ENCODE peak calls at places on chromosomes 12 and 14, in ten cellular contexts. Q is epithelial cell of esophagus, A is mammary epithelial cell, D is foreskin fibroblast, P is astrocyte of the spinal cord, Z is left lung, C is pancreas, G is right lobe of liver, B is left ventricle myocardium inferior, J is SK-N-SH. I is an unnamed sample.

GRCh38 chr12:14988035-14988434 is 15.2 kb downstream of the PDE6H start:
- DNase-seq in A (no peak), C (no peak), Z (no peak), G (no peak), B (no peak), P (no peak), D (no peak), J (no peak), Q (no peak), I (no peak)

GRCh38 chr12:130456375-130457199 is 118.9 kb downstream of the PIWIL1 start:
- DNase-seq in B (peak; percentile 68), A (no peak), P (no peak), J (no peak), Z (peak; percentile 48), G (no peak), C (no peak), D (no peak), Q (no peak), I (peak; percentile 64)

GRCh38 chr14:100083706-100084105 is 18.5 kb downstream of the EVL start:
- DNase-seq in Q (peak; percentile 95), C (no peak), D (no peak), B (no peak), J (no peak), Z (no peak), A (peak; percentile 95), P (no peak), G (no peak), I (no peak)

GRCh38 chr12:125533434-125534029 is 468.3 kb downstream of the AACS start:
- DNase-seq in B (peak; percentile 17), Z (peak; percentile 73), D (no peak), Q (peak; percentile 14), C (peak; percentile 84), G (peak; percentile 53), P (peak; percentile 4), A (no peak), J (peak; percentile 80), I (no peak)

GRCh38 chr14:93752980-93753561 is 35.2 kb downstream of the PRIMA1 start:
- DNase-seq in G (no peak), C (no peak), Q (no peak), Z (no peak), B (peak; percentile 84), P (no peak), J (peak; percentile 42), D (no peak), A (no peak), I (peak; percentile 84)

GRCh38 chr12:128387811-128388422 is 120.9 kb downstream of the TMEM132C start:
- DNase-seq in Z (no peak), A (no peak), G (peak; percentile 63), D (no peak), B (no peak), J (peak; percentile 69), Q (no peak), C (peak; percentile 86), P (no peak), I (no peak)

GRCh38 chr14:100030441-100031153 is 34.6 kb upstream of the EVL start:
- DNase-seq in G (no peak), P (peak; percentile 77), J (no peak), B (no peak), Z (no peak), C (no peak), A (peak; percentile 69), Q (peak; percentile 88), D (peak; percentile 88), I (no peak)

GRCh38 chr12:123095074-123095694 is 55.7 kb downstream of the PITPNM2 start:
- DNase-seq in C (no peak), A (no peak), J (no peak), B (no peak), G (peak; percentile 69), Q (no peak), D (no peak), P (no peak), Z (no peak), I (no peak)

GRCh38 chr12:31323466-31324115 is 2.4 kb downstream of the SINHCAF start:
- DNase-seq in J (no peak), A (peak; percentile 52), B (peak; percentile 22), Q (no peak), P (peak; percentile 35), G (peak; percentile 56), D (no peak), C (no peak), Z (peak; percentile 88), I (peak; percentile 44)

DNA sequence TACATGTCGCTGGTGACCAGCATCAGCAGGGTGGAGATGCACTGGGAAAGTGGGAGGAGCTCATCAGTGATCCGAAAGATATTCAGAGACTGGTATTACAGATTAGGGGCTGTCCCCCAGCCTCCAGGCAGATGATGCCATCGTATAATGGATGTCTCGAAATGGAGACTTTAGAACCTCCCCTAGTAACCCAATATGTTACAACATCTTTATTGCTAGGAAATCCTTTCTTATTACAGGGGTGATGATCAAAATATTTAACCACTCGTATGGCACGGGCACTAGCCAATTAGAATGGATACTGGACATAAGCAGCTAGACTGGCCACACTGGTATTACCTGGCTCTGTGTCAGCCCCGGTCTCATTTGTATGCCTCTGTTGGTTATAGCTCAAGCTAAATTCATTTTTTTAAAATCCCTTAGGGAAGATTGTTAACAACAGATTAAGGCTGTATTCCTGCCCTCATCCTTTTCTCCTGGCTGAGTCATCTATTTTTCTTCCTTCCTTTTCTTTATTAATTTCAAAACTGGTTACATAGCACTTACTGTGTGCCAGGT is 10.8 kb upstream of the CEBPE start:
- DNase-seq in P (no peak), B (no peak), J (no peak), D (no peak), Z (no peak), Q (peak; percentile 80), C (no peak), A (peak; percentile 77), G (no peak), I (no peak)
- H3K4me3 ChIP-seq in P (no peak overlapping the region), B (no peak overlapping the region), J (no peak overlapping the region), D (no peak overlapping the region), Z (no peak overlapping the region), Q (no peak overlapping the region), C (no peak overlapping the region), A (no peak overlapping the region), G (no peak overlapping the region), I (no peak overlapping the region)

GRCh38 chr14:102317564-102318248 is 1.8 kb upstream of the ZNF839 start:
- DNase-seq in A (peak; percentile 41), C (peak; percentile 29), B (peak; percentile 42), Q (peak; percentile 52), G (no peak), P (no peak), Z (no peak), D (no peak), J (no peak), I (no peak)
- TF ChIP-seq CTCF in A (peak; percentile 42), C (no peak), B (peak; percentile 23), Q (no peak), G (no peak), P (no peak), Z (no peak), D (no peak), J (no peak), I (no peak)

GRCh38 chr12:26692417-26692816 is 140.6 kb downstream of the ITPR2 start:
- DNase-seq in A (no peak), G (no peak), J (no peak), B (no peak), P (no peak), Q (no peak), D (no peak), C (no peak), Z (no peak), I (no peak)

GRCh38 chr12:26689281-26689841 is 143.6 kb downstream of the ITPR2 start:
- DNase-seq in D (no peak), P (no peak), A (peak; percentile 13), G (no peak), B (no peak), Q (peak; percentile 17), J (no peak), C (no peak), Z (no peak), I (no peak)

GRCh38 chr12:26690601-26691000 is 142.4 kb downstream of the ITPR2 start:
- DNase-seq in D (no peak), P (no peak), G (no peak), J (no peak), Q (no peak), C (no peak), Z (no peak), A (no peak), B (no peak), I (no peak)

GRCh38 chr12:26688344-26688904 is 144.6 kb downstream of the ITPR2 start:
- DNase-seq in C (no peak), Z (no peak), G (no peak), J (no peak), Q (no peak), A (no peak), P (no peak), D (no peak), B (no peak), I (no peak)

DNA sequence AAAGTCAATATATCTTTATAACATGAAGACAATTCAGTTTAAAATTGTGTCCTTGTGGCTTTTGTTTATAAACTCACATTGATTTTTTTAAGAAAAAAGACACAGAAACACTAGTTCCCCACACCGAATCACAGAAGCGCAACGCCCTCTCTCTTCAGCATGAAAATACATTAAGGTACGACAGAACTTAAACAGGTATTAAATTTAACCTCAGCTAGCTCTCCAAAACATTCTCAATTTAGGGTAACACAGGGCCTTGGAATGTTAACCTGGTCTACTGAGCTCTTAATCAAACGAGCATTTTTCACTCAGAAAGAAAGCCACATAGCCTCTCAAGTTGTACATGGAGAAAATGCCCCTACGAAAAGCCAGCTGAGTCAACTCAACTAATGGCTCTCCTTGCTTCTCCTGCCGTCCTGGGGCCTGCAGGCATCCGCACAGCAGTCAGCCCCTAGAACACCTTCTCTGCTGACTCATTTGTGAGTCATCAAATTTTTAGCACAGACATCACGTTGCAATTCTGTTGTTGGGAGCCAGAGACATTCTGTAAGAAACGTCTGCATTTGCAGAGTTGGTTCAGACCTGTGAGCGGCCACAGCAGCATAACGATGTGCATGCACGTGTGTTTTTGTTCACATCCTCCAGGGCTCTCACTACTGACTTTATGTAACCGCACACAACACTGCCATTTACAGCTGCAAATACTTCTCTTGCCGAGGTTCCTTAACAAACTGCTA is 141.6 kb downstream of the ITPR2 start:
- DNase-seq in P (peak; percentile 98), J (no peak), G (no peak), A (peak; percentile 98), Q (peak; percentile 97), B (no peak), C (no peak), D (peak; percentile 91), Z (no peak), I (no peak)
- H3K4me3 ChIP-seq in P (no peak overlapping the region), J (no peak overlapping the region), G (no peak overlapping the region), A (no peak overlapping the region), Q (no peak overlapping the region), B (no peak overlapping the region), C (no peak overlapping the region), D (no peak overlapping the region), Z (no peak overlapping the region), I (no peak overlapping the region)

DNA sequence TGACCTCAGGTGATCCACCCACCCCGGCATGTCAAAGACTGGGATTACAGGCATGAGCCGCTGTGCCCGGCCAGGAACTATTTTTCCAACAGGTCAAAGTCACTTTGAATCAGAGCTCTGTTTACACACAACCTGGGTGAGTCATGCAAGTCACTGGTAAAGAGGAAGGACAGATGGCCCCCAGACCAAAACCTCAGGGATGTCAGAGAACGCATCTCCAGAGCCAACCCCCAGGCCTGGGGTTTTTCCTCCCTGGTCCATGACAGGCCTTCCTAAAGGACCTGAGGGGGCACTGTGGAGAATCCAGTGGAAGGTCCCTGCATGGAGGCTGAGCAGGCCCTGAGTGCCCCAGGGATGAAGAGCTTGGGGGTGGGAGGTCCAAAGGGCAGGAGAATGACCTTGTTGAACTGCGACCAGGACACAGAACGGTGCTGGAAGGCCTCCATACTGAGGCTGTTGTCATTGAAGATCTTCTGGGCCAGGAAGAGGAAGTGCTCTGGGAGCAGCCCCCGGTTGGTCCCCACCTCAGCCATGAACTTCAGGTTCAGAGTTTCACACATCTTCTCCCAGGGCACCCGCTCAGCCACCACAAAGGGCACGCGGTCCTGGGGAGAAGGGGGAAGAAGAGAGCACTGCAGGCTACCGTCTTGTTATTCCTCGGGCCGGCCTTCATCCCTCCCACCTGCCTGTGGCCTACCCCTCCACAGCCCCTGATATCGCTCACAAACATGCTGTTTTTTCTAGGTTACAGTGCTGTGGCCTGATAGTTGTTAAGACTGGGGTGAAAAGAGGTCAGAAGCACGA is 9.1 kb downstream of the STAT6 start:
- DNase-seq in Z (no peak), C (no peak), A (no peak), D (no peak), B (no peak), Q (peak; percentile 37), G (peak; percentile 89), J (peak; percentile 40), P (no peak), I (no peak)
- TF ChIP-seq CTCF in Z (no peak), C (no peak), A (no peak), D (no peak), B (no peak), Q (no peak), G (no peak), J (no peak), P (no peak), I (no peak)

I was measured in heart left ventricle.